ENCODE peak calls at places on chromosomes 16 and 17, in ten cellular contexts. N is osteocyte; L is naive thymus-derived CD4-positive, alpha-beta T cell; S is transverse colon; V is nephron progenitor cell; R is choroid plexus epithelial cell; M is HFFc6; F is CD4-positive, alpha-beta T cell; Q is left colon; X is activated CD4-positive, alpha-beta T cell treated with anti-CD3 and anti-CD28 coated beads, Interleukin-2, amount 50 U/mL, for 4 hours. E is an unnamed sample.
A peak's percentile ranks its signal among the peaks of the same experiment; 100 is the strongest.

GRCh38 chr16:68086336-68086821 is 1.2 kb downstream of the NFATC3 start:
- DNase-seq in N (no peak), L (no peak), S (no peak), V (no peak), R (peak; percentile 43), M (peak; percentile 49), F (no peak), Q (no peak), X (no peak), E (no peak)

GRCh38 chr17:39652635-39653315 is 12.4 kb upstream of the TCAP start:
- DNase-seq in N (no peak), L (no peak), S (no peak), V (no peak), R (no peak), M (no peak), F (no peak), Q (peak; percentile 24), X (no peak), E (no peak)

GRCh38 chr16:49489686-49490320 is 116.2 kb downstream of the C16orf78 start:
- DNase-seq in N (no peak), L (no peak), S (peak; percentile 7), V (no peak), R (no peak), M (no peak), F (no peak), Q (no peak), X (no peak), E (no peak)

GRCh38 chr17:19238167-19238505 is 970 bp downstream of the EPN2 start:
- DNase-seq in N (no peak), L (peak; percentile 23), S (peak; percentile 55), V (peak; percentile 41), R (peak; percentile 12), M (no peak), F (no peak), Q (peak; percentile 59), X (peak; percentile 1), E (no peak)

GRCh38 chr17:40303009-40303657 is 5.8 kb upstream of the RARA start:
- DNase-seq in N (no peak), L (no peak), S (peak; percentile 62), V (no peak), R (peak; percentile 81), M (peak; percentile 68), F (peak; percentile 46), Q (peak; percentile 63), X (peak; percentile 53), E (no peak)

GRCh38 chr16:8967437-8967821 is 3.7 kb upstream of the USP7 start:
- DNase-seq in N (no peak), L (no peak), S (no peak), V (no peak), R (no peak), M (no peak), F (no peak), Q (no peak), X (no peak), E (no peak)

GRCh38 chr17:81367171-81367570 is 28.1 kb upstream of the BAHCC1 start:
- DNase-seq in N (no peak), L (no peak), S (no peak), V (no peak), R (no peak), M (no peak), F (no peak), Q (no peak), X (no peak), E (no peak)

GRCh38 chr17:77493901-77494663 is 353.3 kb downstream of the SEC14L1 start:
- DNase-seq in N (no peak), L (no peak), S (peak; percentile 3), V (no peak), R (no peak), M (no peak), F (no peak), Q (no peak), X (no peak), E (no peak)

GRCh38 chr17:57211543-57211942 is 44.8 kb upstream of the MSI2 start:
- DNase-seq in N (no peak), L (no peak), S (no peak), V (no peak), R (no peak), M (peak; percentile 37), F (no peak), Q (no peak), X (no peak), E (no peak)

GRCh38 chr17:9313346-9313745 is 262.3 kb downstream of the STX8 start:
- DNase-seq in N (no peak), L (no peak), S (no peak), V (no peak), R (no peak), M (no peak), F (no peak), Q (no peak), X (no peak), E (no peak)

GRCh38 chr17:34755371-34755770 is 176.0 kb downstream of the TMEM132E start:
- DNase-seq in N (no peak), L (no peak), S (no peak), V (no peak), R (no peak), M (no peak), F (no peak), Q (no peak), X (no peak), E (no peak)

GRCh38 chr16:73131153-73131862 is 83.4 kb upstream of the ZFHX3 start:
- DNase-seq in N (no peak), L (no peak), S (no peak), V (no peak), R (peak; percentile 4), M (no peak), F (no peak), Q (no peak), X (no peak), E (no peak)

E was measured in T-helper 17 cell.